ENCODE peak calls at places on chromosomes 12 and 14, in seven cellular contexts. E is ovary, L is suprapubic skin, Z is heart left ventricle, V is GM12891, O is Peyer's patch, I is stomach. P is an unnamed sample.

GRCh38 chr12:4370265-4370664 is 9.2 kb downstream of the FGF23 start:
- DNase-seq in E (no peak), L (no peak), Z (no peak), V (no peak), O (no peak), I (no peak), P (no peak)

GRCh38 chr14:54712371-54712998 is 145.6 kb downstream of the SAMD4A start:
- DNase-seq in E (no peak), L (no peak), Z (no peak), V (no peak), O (no peak), I (no peak), P (no peak)

GRCh38 chr12:81450920-81451739 is 308.0 kb downstream of the PPFIA2 start:
- DNase-seq in E (no peak), L (no peak), Z (no peak), V (no peak), O (no peak), I (no peak), P (peak; percentile 15)

GRCh38 chr14:36517242-36518030 is 2.6 kb downstream of the NKX2-1 start:
- DNase-seq in E (no peak), L (no peak), Z (no peak), V (no peak), O (no peak), I (no peak), P (no peak)

GRCh38 chr14:79568566-79568965 is 642.7 kb downstream of the DIO2 start:
- DNase-seq in E (no peak), L (no peak), Z (no peak), V (no peak), O (no peak), I (no peak), P (no peak)

GRCh38 chr14:48874701-48875100 is 711.5 kb downstream of the RPS29 start:
- DNase-seq in E (no peak), L (no peak), Z (no peak), V (no peak), O (no peak), I (no peak), P (no peak)

GRCh38 chr12:848519-849191 is 96.3 kb downstream of the WNK1 start:
- DNase-seq in E (no peak), L (no peak), Z (no peak), V (no peak), O (no peak), I (no peak), P (no peak)

GRCh38 chr12:77980782-77981181 is 150.1 kb downstream of the NAV3 start:
- DNase-seq in E (no peak), L (no peak), Z (no peak), V (no peak), O (no peak), I (no peak), P (no peak)

GRCh38 chr12:68293347-68293746 is 38.8 kb downstream of the MDM1 start:
- DNase-seq in E (no peak), L (no peak), Z (no peak), V (no peak), O (no peak), I (no peak), P (no peak)

GRCh38 chr14:91352696-91353692 is 64.6 kb downstream of the CCDC88C start:
- DNase-seq in E (no peak), L (no peak), Z (no peak), V (no peak), O (no peak), I (no peak), P (no peak)

GRCh38 chr12:9707864-9708808 is 24.8 kb downstream of the CLECL1 start:
- DNase-seq in E (no peak), L (no peak), Z (peak; percentile 54), V (no peak), O (no peak), I (peak; percentile 58), P (peak; percentile 14)

GRCh38 chr14:65549429-65549828 is 136.9 kb downstream of the FUT8 start:
- DNase-seq in E (no peak), L (no peak), Z (no peak), V (no peak), O (no peak), I (no peak), P (no peak)

GRCh38 chr14:89384023-89384422 is 33.0 kb downstream of the FOXN3 start:
- DNase-seq in E (no peak), L (no peak), Z (no peak), V (peak; percentile 28), O (no peak), I (no peak), P (no peak)

GRCh38 chr14:90544971-90545370 is 148.1 kb downstream of the CALM1 start:
- DNase-seq in E (peak; percentile 12), L (no peak), Z (peak; percentile 33), V (no peak), O (peak; percentile 30), I (no peak), P (no peak)

GRCh38 chr14:87888136-87888999 is 104.6 kb downstream of the GALC start:
- DNase-seq in E (no peak), L (no peak), Z (no peak), V (no peak), O (no peak), I (no peak), P (no peak)

GRCh38 chr12:27940756-27941402 is 31.7 kb downstream of the PTHLH start:
- DNase-seq in E (peak; percentile 73), L (peak; percentile 82), Z (peak; percentile 64), V (peak; percentile 28), O (peak; percentile 80), I (peak; percentile 78), P (peak; percentile 40)

GRCh38 chr12:54882074-54882473 is 27.8 kb downstream of the MUCL1 start:
- DNase-seq in E (no peak), L (no peak), Z (no peak), V (no peak), O (no peak), I (no peak), P (no peak)

GRCh38 chr12:57940915-57941164 is 527 bp upstream of the ATP23 start:
- DNase-seq in E (no peak), L (no peak), Z (no peak), V (no peak), O (no peak), I (no peak), P (no peak)

GRCh38 chr12:132723764-132724140 is 13.1 kb downstream of the PGAM5 start:
- DNase-seq in E (no peak), L (no peak), Z (no peak), V (no peak), O (no peak), I (no peak), P (no peak)

GRCh38 chr12:422526-422925 is 21.1 kb downstream of the CCDC77 start:
- DNase-seq in E (no peak), L (no peak), Z (no peak), V (no peak), O (no peak), I (no peak), P (no peak)

GRCh38 chr14:85619866-85620265 is 89.9 kb downstream of the FLRT2 start:
- DNase-seq in E (no peak), L (no peak), Z (no peak), V (no peak), O (no peak), I (no peak), P (no peak)

GRCh38 chr12:56385873-56386272 is 23.2 kb upstream of the APOF start:
- DNase-seq in E (no peak), L (no peak), Z (no peak), V (no peak), O (no peak), I (peak; percentile 71), P (no peak)

GRCh38 chr12:57517187-57517586 is 3.1 kb downstream of the DDIT3 start:
- DNase-seq in E (no peak), L (no peak), Z (no peak), V (no peak), O (no peak), I (no peak), P (no peak)

GRCh38 chr14:104821971-104822608 is 21.2 kb downstream of the ZBTB42 start:
- DNase-seq in E (peak; percentile 11), L (no peak), Z (no peak), V (no peak), O (no peak), I (peak; percentile 23), P (no peak)

GRCh38 chr14:73589128-73589527 is 2.5 kb upstream of the ACOT4 start:
- DNase-seq in E (no peak), L (no peak), Z (no peak), V (no peak), O (no peak), I (no peak), P (no peak)

GRCh38 chr14:73594491-73594890 is 2.8 kb downstream of the ACOT4 start:
- DNase-seq in E (no peak), L (no peak), Z (no peak), V (no peak), O (no peak), I (no peak), P (no peak)

GRCh38 chr14:73591690-73592448 is at the start of gene ACOT4:
- DNase-seq in E (peak; percentile 35), L (no peak), Z (peak; percentile 62), V (peak; percentile 53), O (peak; percentile 80), I (peak; percentile 55), P (no peak)
- TF ChIP-seq POLR2A in E (no peak), L (no peak), Z (no peak), V (no peak), O (peak; percentile 10), I (no peak), P (no peak)

GRCh38 chr12:89353188-89353822 is 1.0 kb upstream of the DUSP6 start:
- DNase-seq in E (peak; percentile 70), L (peak; percentile 85), Z (peak; percentile 89), V (peak; percentile 21), O (peak; percentile 87), I (peak; percentile 73), P (peak; percentile 64)

GRCh38 chr12:89353823-89354629 is 1.7 kb upstream of the DUSP6 start:
- DNase-seq in E (peak; percentile 71), L (peak; percentile 92), Z (peak; percentile 93), V (peak; percentile 39), O (peak; percentile 91), I (peak; percentile 86), P (peak; percentile 59)

GRCh38 chr12:89352242-89352491 is 134 bp downstream of the DUSP6 start:
- DNase-seq in E (no peak), L (no peak), Z (no peak), V (no peak), O (no peak), I (no peak), P (no peak)

GRCh38 chr12:89351489-89352241 is 636 bp downstream of the DUSP6 start:
- DNase-seq in E (peak; percentile 48), L (peak; percentile 82), Z (peak; percentile 77), V (peak; percentile 19), O (peak; percentile 78), I (peak; percentile 47), P (no peak)

GRCh38 chr12:89352492-89353187 is at the start of gene DUSP6:
- DNase-seq in E (peak; percentile 76), L (peak; percentile 97), Z (peak; percentile 96), V (peak; percentile 23), O (peak; percentile 94), I (peak; percentile 92), P (peak; percentile 89)
- TF ChIP-seq POLR2A in E (peak; percentile 62), L (peak; percentile 29), Z (peak; percentile 58), V (no peak), O (peak; percentile 75), I (no peak), P (peak; percentile 45)

GRCh38 chr12:127146991-127147718 is 1119.8 kb upstream of the TMEM132C start:
- DNase-seq in E (no peak), L (no peak), Z (no peak), V (no peak), O (no peak), I (no peak), P (no peak)
- TF ChIP-seq POLR2A in E (no peak), L (no peak), Z (no peak), V (no peak), O (no peak), I (no peak), P (no peak)

GRCh38 chr12:51047655-51048540 is at the start of gene LETMD1:
- DNase-seq in E (peak; percentile 90), L (peak; percentile 94), Z (peak; percentile 92), V (peak; percentile 82), O (peak; percentile 96), I (peak; percentile 94), P (peak; percentile 93)
- TF ChIP-seq POLR2A in E (peak; percentile 46), L (peak; percentile 52), Z (peak; percentile 65), V (peak; percentile 90), O (peak; percentile 87), I (no peak), P (peak; percentile 47)

P was measured in H54.